ENCODE peak calls at places on chromosomes 3 and 15, in nine cellular contexts. L is ovary; U is stomach; D is HFF-Myc; E is gastrocnemius medialis; I is activated CD8-positive, alpha-beta T cell treated with anti-CD3 and anti-CD28 coated beads for 36 hours; Z is GM20000; B is CD8-positive, alpha-beta T cell; O is HFFc6. H is an unnamed sample.

GRCh38 chr3:193174137-193174536 is 66.9 kb upstream of the PLAAT1 start:
- DNase-seq in L (no peak), U (no peak), D (no peak), E (no peak), I (no peak), Z (no peak), B (no peak), O (no peak), H (no peak)

GRCh38 chr3:71926690-71927089 is 141.7 kb upstream of the PROK2 start:
- DNase-seq in L (no peak), U (no peak), D (no peak), E (no peak), I (no peak), Z (no peak), B (no peak), O (no peak), H (no peak)

GRCh38 chr15:101159096-101159935 is 92.5 kb downstream of the CHSY1 start:
- DNase-seq in L (no peak), U (no peak), D (no peak), E (no peak), I (peak), Z (no peak), B (no peak), O (no peak), H (no peak)

GRCh38 chr3:195139876-195140240 is 131.1 kb downstream of the XXYLT1 start:
- DNase-seq in L (no peak), U (no peak), D (no peak), E (no peak), I (no peak), Z (no peak), B (no peak), O (peak), H (no peak)

GRCh38 chr3:177830411-177830849 is 633.1 kb upstream of the TBL1XR1 start:
- DNase-seq in L (no peak), U (no peak), D (peak), E (peak), I (no peak), Z (no peak), B (no peak), O (peak), H (no peak)

GRCh38 chr3:126365351-126366274 is 8.4 kb upstream of the KLF15 start:
- DNase-seq in L (no peak), U (no peak), D (no peak), E (no peak), I (no peak), Z (no peak), B (no peak), O (no peak), H (no peak)

GRCh38 chr3:130442284-130442683 is 74.7 kb upstream of the COL6A6 start:
- DNase-seq in L (no peak), U (no peak), D (no peak), E (no peak), I (no peak), Z (no peak), B (no peak), O (no peak), H (no peak)

GRCh38 chr15:28955686-28956421 is 70.1 kb downstream of the APBA2 start:
- DNase-seq in L (no peak), U (no peak), D (peak), E (no peak), I (no peak), Z (no peak), B (no peak), O (no peak), H (no peak)

GRCh38 chr3:127735767-127736693 is 63.3 kb downstream of the ABTB1 start:
- DNase-seq in L (peak), U (no peak), D (peak), E (no peak), I (no peak), Z (peak), B (no peak), O (peak), H (no peak)

GRCh38 chr15:57505949-57506391 is 85.7 kb upstream of the MYZAP start:
- DNase-seq in L (peak), U (peak), D (no peak), E (no peak), I (no peak), Z (no peak), B (no peak), O (no peak), H (no peak)

GRCh38 chr15:36066757-36067156 is 512.7 kb upstream of the CDIN1 start:
- DNase-seq in L (no peak), U (no peak), D (no peak), E (no peak), I (no peak), Z (no peak), B (no peak), O (no peak), H (no peak)

GRCh38 chr3:189270248-189270832 is 98.6 kb downstream of the TPRG1 start:
- DNase-seq in L (no peak), U (peak), D (peak), E (peak), I (peak), Z (peak), B (no peak), O (peak), H (no peak)

GRCh38 chr15:70293606-70294470 is 196.1 kb upstream of the TLE3 start:
- DNase-seq in L (no peak), U (no peak), D (no peak), E (no peak), I (no peak), Z (no peak), B (no peak), O (no peak), H (no peak)

GRCh38 chr15:67188551-67189218 is 65.8 kb downstream of the AAGAB start:
- DNase-seq in L (peak), U (no peak), D (peak), E (no peak), I (no peak), Z (no peak), B (no peak), O (peak), H (no peak)

DNA sequence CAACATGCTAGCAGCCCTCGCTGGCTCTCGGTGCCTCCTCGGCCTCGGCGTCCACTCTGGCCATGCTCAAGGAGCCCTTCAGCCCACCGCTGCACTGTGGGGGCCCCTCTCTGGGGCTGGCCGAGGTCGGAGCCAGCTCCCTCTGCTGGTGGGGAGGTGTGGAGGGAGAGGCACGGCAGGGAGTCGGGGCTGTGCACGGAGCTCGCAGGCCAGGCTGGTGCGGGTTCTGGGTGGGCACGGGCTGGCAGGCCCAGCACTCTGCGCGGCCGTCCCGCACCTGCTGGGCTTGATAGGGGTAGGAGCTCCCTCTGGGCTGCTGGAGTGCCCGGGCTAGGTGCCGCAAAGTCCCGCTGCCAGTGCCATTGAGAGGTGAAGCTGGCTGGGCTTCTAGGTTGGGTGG is 251.0 kb downstream of the SQOR start:
- DNase-seq in L (no peak), U (no peak), D (no peak), E (no peak), I (no peak), Z (no peak), B (no peak), O (no peak), H (no peak)
- TF ChIP-seq CTCF in L (no peak), U (no peak), D (no peak), E (no peak), I (no peak), Z (no peak), B (no peak), O (no peak), H (no peak)

DNA sequence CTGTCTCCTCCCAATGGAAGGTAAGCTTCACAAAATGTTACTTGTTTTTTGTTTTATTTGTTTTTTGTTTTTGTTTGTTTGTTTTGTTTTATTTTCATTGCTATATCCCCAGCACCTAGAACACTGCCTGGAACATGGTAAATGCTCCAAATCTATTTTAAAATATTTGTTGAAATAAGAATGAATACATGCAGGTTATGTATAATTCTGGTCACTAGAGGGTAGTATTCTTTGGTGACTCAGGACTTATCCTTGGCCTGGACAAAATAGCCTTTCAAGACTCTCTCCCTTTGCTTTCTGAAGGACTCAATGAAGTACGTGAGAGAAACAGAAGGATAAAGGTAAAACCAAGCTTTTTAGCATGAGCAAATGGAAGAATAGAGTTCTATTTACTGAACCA is 46.9 kb upstream of the PPP2R3A start:
- DNase-seq in L (no peak), U (no peak), D (peak), E (no peak), I (no peak), Z (no peak), B (no peak), O (peak), H (no peak)
- TF ChIP-seq CTCF in L (no peak), U (no peak), D (peak), E (peak), I (no peak), Z (no peak), B (no peak), O (peak), H (peak)

GRCh38 chr3:150531775-150532174 is 14.5 kb downstream of the SERP1 start:
- DNase-seq in L (no peak), U (no peak), D (no peak), E (no peak), I (no peak), Z (no peak), B (no peak), O (no peak), H (no peak)

GRCh38 chr3:150523538-150523937 is 22.8 kb downstream of the SERP1 start:
- DNase-seq in L (no peak), U (no peak), D (no peak), E (no peak), I (no peak), Z (no peak), B (no peak), O (no peak), H (no peak)

DNA sequence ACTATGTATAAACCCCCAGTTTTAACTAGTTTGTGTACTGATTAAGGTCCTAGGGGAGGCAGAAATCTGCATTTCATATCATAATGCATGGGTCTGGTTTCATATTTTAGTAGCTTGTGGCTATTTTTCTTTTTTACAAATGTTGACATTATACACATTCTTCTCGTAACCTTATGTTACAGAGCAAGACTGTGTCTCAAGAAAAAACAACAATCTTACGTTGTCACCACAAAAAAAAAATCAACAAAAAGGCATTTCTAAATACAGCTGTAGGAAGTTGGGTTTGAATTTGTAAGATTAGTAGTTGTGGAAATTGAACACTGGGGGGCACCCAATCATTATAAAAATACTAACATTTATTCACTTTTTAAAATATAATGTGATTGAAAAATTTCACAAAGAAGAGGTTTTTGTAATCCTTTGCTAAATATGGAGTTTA is 17.9 kb downstream of the SERP1 start:
- DNase-seq in L (no peak), U (no peak), D (no peak), E (no peak), I (no peak), Z (peak), B (no peak), O (peak), H (no peak)
- TF ChIP-seq CTCF in L (peak), U (no peak), D (peak), E (no peak), I (peak), Z (no peak), B (peak), O (peak), H (peak)

GRCh38 chr3:12495749-12496452 is 11.6 kb downstream of the TSEN2 start:
- DNase-seq in L (no peak), U (no peak), D (no peak), E (no peak), I (no peak), Z (no peak), B (no peak), O (no peak), H (no peak)
- TF ChIP-seq CTCF in L (no peak), U (no peak), D (peak), E (no peak), I (no peak), Z (no peak), B (no peak), O (peak), H (no peak)

H was measured in D721Med.